ENCODE peak calls at places on chromosomes 1 and 21, in eight cellular contexts. B, A, D, M, N, R, V and C are unnamed samples.

GRCh38 chr21:34154878-34155277 is 81.5 kb downstream of the MRPS6 start:
- DNase-seq in R (no peak), B (no peak), V (no peak), M (no peak), A (no peak), D (no peak), N (no peak), C (no peak)

GRCh38 chr1:16226495-16227179 is 10.3 kb downstream of the CPLANE2 start:
- DNase-seq in M (no peak), D (peak; percentile 75), N (no peak), A (no peak), B (peak; percentile 39), R (peak; percentile 89), V (no peak), C (peak; percentile 23)

GRCh38 chr1:159896086-159896930 is 3.7 kb downstream of the CFAP45 start:
- DNase-seq in M (no peak), N (no peak), D (peak; percentile 36), B (peak; percentile 73), A (no peak), R (no peak), V (no peak), C (no peak)

GRCh38 chr1:208997726-208998312 is 585.7 kb upstream of the CAMK1G start:
- DNase-seq in V (no peak), M (no peak), N (no peak), B (peak; percentile 9), D (no peak), A (peak; percentile 15), R (no peak), C (peak; percentile 47)

GRCh38 chr1:98991127-98992003 is 13.3 kb downstream of the PLPPR5 start:
- DNase-seq in D (no peak), R (no peak), B (peak; percentile 84), A (peak; percentile 83), N (peak; percentile 92), V (peak; percentile 94), M (no peak), C (peak; percentile 87)

GRCh38 chr1:109268431-109269211 is 14.3 kb downstream of the PSRC1 start:
- DNase-seq in R (no peak), N (no peak), D (no peak), B (no peak), M (no peak), A (no peak), V (no peak), C (no peak)

GRCh38 chr21:37294674-37295073 is 27.5 kb upstream of the VPS26C start:
- DNase-seq in R (no peak), D (no peak), M (no peak), V (no peak), A (peak; percentile 61), N (no peak), B (no peak), C (no peak)

GRCh38 chr1:9867408-9868243 is 42.4 kb downstream of the CTNNBIP1 start:
- DNase-seq in R (peak; percentile 87), A (peak; percentile 62), N (no peak), B (peak; percentile 65), D (peak; percentile 81), M (peak; percentile 72), V (peak; percentile 68), C (peak; percentile 71)

GRCh38 chr21:16154961-16155360 is 425.2 kb downstream of the USP25 start:
- DNase-seq in V (no peak), D (no peak), R (no peak), A (no peak), M (no peak), N (no peak), B (no peak), C (no peak)

GRCh38 chr21:39095681-39096080 is 87.6 kb downstream of the PSMG1 start:
- DNase-seq in R (no peak), D (no peak), B (no peak), N (no peak), A (peak; percentile 50), V (no peak), M (no peak), C (no peak)

GRCh38 chr1:58983159-58983558 is 199.3 kb upstream of the JUN start:
- DNase-seq in B (no peak), M (no peak), A (no peak), D (no peak), N (no peak), R (no peak), V (no peak), C (peak; percentile 56)

GRCh38 chr1:221729771-221730170 is 12.1 kb downstream of the DUSP10 start:
- DNase-seq in N (no peak), V (no peak), B (no peak), R (no peak), M (no peak), A (no peak), D (no peak), C (peak; percentile 48)

GRCh38 chr1:76690784-76691183 is 176.5 kb upstream of the ST6GALNAC5 start:
- DNase-seq in N (no peak), M (no peak), A (no peak), R (no peak), D (no peak), B (no peak), V (peak; percentile 25), C (peak; percentile 29)

GRCh38 chr1:77832889-77833288 is 53.4 kb downstream of the MIGA1 start:
- DNase-seq in R (no peak), N (peak; percentile 99), A (peak; percentile 90), D (no peak), B (peak; percentile 93), V (peak; percentile 89), M (no peak), C (peak; percentile 91)

GRCh38 chr1:211928222-211928856 is 97.8 kb upstream of the LPGAT1 start:
- DNase-seq in R (peak; percentile 71), B (peak; percentile 20), M (no peak), A (no peak), N (no peak), D (no peak), V (peak; percentile 27), C (no peak)

GRCh38 chr1:115062542-115063004 is 26.7 kb downstream of the TSPAN2 start:
- DNase-seq in R (peak; percentile 70), B (no peak), M (no peak), N (no peak), A (peak; percentile 68), V (no peak), D (peak; percentile 54), C (peak; percentile 22)

GRCh38 chr21:46099476-46099875 is 1.6 kb downstream of the COL6A2 start:
- DNase-seq in V (no peak), A (no peak), M (peak; percentile 13), R (peak; percentile 42), D (no peak), B (peak; percentile 64), N (no peak), C (peak; percentile 74)

GRCh38 chr1:3105167-3105863 is 36.3 kb downstream of the PRDM16 start:
- DNase-seq in V (no peak), R (no peak), B (no peak), M (no peak), A (no peak), N (no peak), D (peak; percentile 43), C (peak; percentile 17)

GRCh38 chr1:90211101-90211500 is 216.2 kb downstream of the ZNF326 start:
- DNase-seq in A (no peak), D (no peak), B (no peak), N (no peak), M (no peak), V (no peak), R (no peak), C (no peak)

GRCh38 chr1:203870256-203870655 is 8.9 kb downstream of the SNRPE start:
- DNase-seq in D (no peak), M (no peak), A (no peak), N (peak; percentile 14), R (no peak), B (no peak), V (no peak), C (peak; percentile 43)

GRCh38 chr1:93579891-93580290 is 101.7 kb downstream of the BCAR3 start:
- DNase-seq in D (peak; percentile 66), R (peak; percentile 54), N (peak; percentile 85), B (peak; percentile 90), V (peak; percentile 74), M (no peak), A (peak; percentile 76), C (peak; percentile 91)

GRCh38 chr1:43438576-43439120 is 15.1 kb downstream of the HYI start:
- DNase-seq in N (no peak), D (no peak), R (no peak), M (no peak), B (no peak), A (no peak), V (no peak), C (no peak)

GRCh38 chr1:56532359-56532696 is 47.0 kb downstream of the PLPP3 start:
- DNase-seq in R (no peak), A (no peak), M (no peak), B (no peak), N (no peak), V (no peak), D (no peak), C (no peak)

GRCh38 chr21:17679002-17679600 is 66.4 kb upstream of the BTG3 start:
- DNase-seq in R (no peak), A (peak; percentile 61), N (peak; percentile 41), V (peak; percentile 53), D (peak; percentile 44), B (peak; percentile 77), M (no peak), C (peak; percentile 79)

GRCh38 chr1:218156602-218157001 is 128.5 kb upstream of the RRP15 start:
- DNase-seq in R (peak; percentile 45), N (no peak), B (no peak), V (no peak), D (no peak), M (no peak), A (no peak), C (no peak)

GRCh38 chr1:22413799-22414198 is 37.9 kb upstream of the ZBTB40 start:
- DNase-seq in M (no peak), A (no peak), D (no peak), V (no peak), B (no peak), R (no peak), N (no peak), C (no peak)
- H3K4me3 ChIP-seq in M (no peak overlapping the region), A (no peak overlapping the region), D (no peak overlapping the region), V (no peak overlapping the region), B (no peak overlapping the region), R (no peak overlapping the region), N (no peak overlapping the region), C (no peak overlapping the region)

GRCh38 chr1:192635939-192636338 is at the start of gene RGS13:
- DNase-seq in B (no peak), M (no peak), N (no peak), D (no peak), V (no peak), R (no peak), A (no peak), C (no peak)
- H3K4me3 ChIP-seq in B (no peak within 1 kb of the TSS), M (no peak within 1 kb of the TSS), N (no peak within 1 kb of the TSS), D (no peak within 1 kb of the TSS), V (no peak within 1 kb of the TSS), R (no peak within 1 kb of the TSS), A (no peak within 1 kb of the TSS), C (no peak within 1 kb of the TSS)

DNA sequence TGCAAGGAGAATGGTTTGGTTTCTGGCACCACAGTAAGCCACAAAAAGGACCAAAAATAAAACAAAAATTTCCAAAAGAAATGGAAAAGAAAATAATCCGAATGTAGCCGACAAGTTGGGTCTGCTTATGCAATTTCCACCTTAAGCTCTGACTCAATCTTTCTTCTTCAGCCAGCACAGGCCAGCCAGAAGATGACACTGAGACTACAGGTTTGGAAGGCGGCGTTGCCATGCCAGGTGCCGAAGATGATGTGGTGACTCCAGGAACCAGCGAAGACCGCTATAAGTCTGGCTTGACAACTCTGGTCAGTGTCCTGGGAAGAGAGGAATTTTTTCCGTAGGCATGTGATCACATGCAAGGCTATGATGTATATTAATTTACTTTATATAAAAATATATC is 23.4 kb downstream of the PDPN start:
- DNase-seq in M (no peak), D (no peak), V (no peak), B (no peak), N (no peak), A (no peak), R (no peak), C (no peak)
- H3K4me3 ChIP-seq in M (no peak overlapping the region), D (no peak overlapping the region), V (no peak overlapping the region), B (no peak overlapping the region), N (no peak overlapping the region), A (no peak overlapping the region), R (no peak overlapping the region), C (no peak overlapping the region)

GRCh38 chr21:41764558-41765392 is 2.1 kb downstream of the RIPK4 start:
- DNase-seq in N (no peak), B (no peak), M (no peak), A (no peak), R (no peak), V (no peak), D (peak; percentile 75), C (no peak)
- H3K4me3 ChIP-seq in N (no peak overlapping the region), B (no peak overlapping the region), M (no peak overlapping the region), A (no peak overlapping the region), R (peak overlapping the region; percentile 63), V (no peak overlapping the region), D (no peak overlapping the region), C (no peak overlapping the region)